ENCODE peak calls at places on chromosomes 12 and 14, in six cellular contexts. A is uterus, D is HCT116, O is lower lobe of right lung, P is esophagus squamous epithelium, Z is right lobe of liver. I is an unnamed sample.

GRCh38 chr12:72024613-72025012 is 86.0 kb downstream of the TPH2 start:
- DNase-seq in P (no peak), O (no peak), A (no peak), D (no peak), Z (no peak), I (no peak)

GRCh38 chr12:52956987-52957386 is 8.1 kb downstream of the KRT18 start:
- DNase-seq in P (no peak), Z (no peak), D (no peak), A (no peak), O (no peak), I (no peak)

GRCh38 chr12:69151254-69151751 is 88.1 kb upstream of the CPSF6 start:
- DNase-seq in D (no peak), A (no peak), P (no peak), O (no peak), Z (no peak), I (no peak)

GRCh38 chr12:57280234-57281062 is 29.5 kb upstream of the STAC3 start:
- DNase-seq in A (peak; percentile 50), Z (peak; percentile 61), O (no peak), D (peak; percentile 79), P (no peak), I (no peak)

GRCh38 chr12:108609535-108610335 is 11.9 kb upstream of the TMEM119 start:
- DNase-seq in D (no peak), Z (no peak), P (no peak), A (peak; percentile 88), O (peak; percentile 58), I (peak; percentile 92)

GRCh38 chr12:107236824-107237467 is 143.6 kb upstream of the CRY1 start:
- DNase-seq in A (no peak), Z (no peak), D (no peak), P (no peak), O (no peak), I (no peak)

GRCh38 chr12:100141666-100141997 is 1.0 kb downstream of the BLTP3B start:
- DNase-seq in P (no peak), Z (no peak), A (peak; percentile 40), D (peak; percentile 32), O (no peak), I (peak; percentile 37)

GRCh38 chr14:71130491-71131179 is 223.4 kb downstream of the PCNX1 start:
- DNase-seq in Z (no peak), A (no peak), P (no peak), O (no peak), D (no peak), I (no peak)

GRCh38 chr12:20567413-20567812 is 127.7 kb upstream of the SLCO1C1 start:
- DNase-seq in D (no peak), O (no peak), A (no peak), Z (no peak), P (no peak), I (no peak)

GRCh38 chr14:73797540-73797925 is 54.1 kb upstream of the PTGR2 start:
- DNase-seq in D (no peak), A (no peak), Z (no peak), O (no peak), P (no peak), I (no peak)

GRCh38 chr14:21924479-21924878 is 250.9 kb upstream of the OR4E1 start:
- DNase-seq in D (no peak), A (no peak), Z (no peak), P (no peak), O (no peak), I (no peak)

GRCh38 chr12:114011711-114012110 is 45.6 kb upstream of the RBM19 start:
- DNase-seq in A (no peak), P (no peak), Z (no peak), D (no peak), O (no peak), I (no peak)

GRCh38 chr14:22848391-22849164 is 12.2 kb downstream of the MMP14 start:
- DNase-seq in Z (no peak), O (peak; percentile 58), A (peak; percentile 91), P (no peak), D (no peak), I (peak; percentile 94)

GRCh38 chr12:22993639-22994038 is 368.7 kb downstream of the ETNK1 start:
- DNase-seq in Z (no peak), O (no peak), A (no peak), D (no peak), P (no peak), I (no peak)

GRCh38 chr12:59322473-59322872 is 273.4 kb upstream of the SLC16A7 start:
- DNase-seq in P (no peak), O (no peak), A (no peak), D (no peak), Z (no peak), I (no peak)

GRCh38 chr12:80186727-80187217 is 87.4 kb downstream of the OTOGL start:
- DNase-seq in P (peak; percentile 0), D (peak; percentile 85), Z (no peak), A (peak; percentile 36), O (no peak), I (peak; percentile 37)

GRCh38 chr12:49336645-49337584 is at the start of gene C1QL4:
- DNase-seq in O (peak; percentile 87), A (peak; percentile 81), D (peak; percentile 33), P (no peak), Z (peak; percentile 81), I (peak; percentile 94)

GRCh38 chr12:104588048-104588942 is 131.5 kb downstream of the CHST11 start:
- DNase-seq in O (no peak), P (no peak), Z (no peak), D (peak; percentile 89), A (no peak), I (no peak)

GRCh38 chr12:95396849-95397498 is 77.0 kb upstream of the METAP2 start:
- DNase-seq in Z (no peak), P (no peak), O (no peak), A (no peak), D (no peak), I (no peak)

GRCh38 chr14:99028521-99028920 is 243.5 kb downstream of the BCL11B start:
- DNase-seq in Z (no peak), D (no peak), O (no peak), A (no peak), P (no peak), I (no peak)

GRCh38 chr14:101335061-101335661 is 226.1 kb upstream of the DIO3 start:
- DNase-seq in A (no peak), O (no peak), P (no peak), Z (peak; percentile 53), D (no peak), I (no peak)

GRCh38 chr12:96501139-96501741 is 11.9 kb downstream of the CFAP54 start:
- DNase-seq in A (no peak), Z (peak; percentile 27), P (peak; percentile 16), D (peak; percentile 70), O (no peak), I (peak; percentile 45)

GRCh38 chr14:25108959-25109358 is 59.0 kb upstream of the STXBP6 start:
- DNase-seq in Z (no peak), D (no peak), P (no peak), A (no peak), O (no peak), I (no peak)

GRCh38 chr14:50947446-50947845 is 3.2 kb upstream of the PYGL start:
- DNase-seq in D (no peak), Z (no peak), O (no peak), P (no peak), A (no peak), I (no peak)

GRCh38 chr12:23482571-23482970 is 466.9 kb downstream of the SOX5 start:
- DNase-seq in Z (no peak), O (no peak), P (no peak), D (no peak), A (no peak), I (no peak)

GRCh38 chr14:32073537-32074189 is 3.4 kb upstream of the ARHGAP5 start:
- DNase-seq in Z (no peak), D (peak; percentile 82), O (no peak), P (no peak), A (no peak), I (no peak)

DNA sequence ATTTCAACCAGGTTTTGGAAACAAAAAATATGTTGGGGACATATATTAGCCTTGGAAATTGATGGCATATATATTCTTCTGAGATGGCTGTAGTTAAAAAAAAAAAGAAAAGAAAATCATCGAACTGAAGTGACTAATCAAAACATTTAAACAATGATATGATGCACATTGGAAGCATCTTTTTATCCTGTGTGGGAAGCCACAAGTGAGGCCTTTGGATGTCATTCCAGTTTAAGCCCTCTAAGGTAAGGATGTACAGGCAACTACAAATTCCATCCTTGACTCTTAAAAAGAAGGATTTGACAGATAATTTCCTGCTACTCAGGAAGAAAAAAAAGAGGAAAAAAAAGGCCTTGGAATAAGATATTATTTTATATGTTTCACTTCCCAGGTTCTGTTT is 9.6 kb upstream of the PTPRB start:
- DNase-seq in D (no peak), O (no peak), Z (no peak), A (no peak), P (no peak), I (no peak)
- H3K4me1 ChIP-seq in D (peaks cover 40% of the 10 kb centered on the region), O (peaks cover 18% of the 10 kb centered on the region), Z (no peaks in the 10 kb centered on the region), A (no peaks in the 10 kb centered on the region), P (no peaks in the 10 kb centered on the region), I (peaks cover 5% of the 10 kb centered on the region)

GRCh38 chr12:124750787-124751471 is 112.7 kb downstream of the SCARB1 start:
- DNase-seq in D (no peak), O (no peak), Z (no peak), A (no peak), P (no peak), I (peak; percentile 61)

GRCh38 chr12:124750149-124750656 is 113.5 kb downstream of the SCARB1 start:
- DNase-seq in P (no peak), D (no peak), Z (peak; percentile 73), A (no peak), O (no peak), I (no peak)

GRCh38 chr12:124751654-124752355 is 111.9 kb downstream of the SCARB1 start:
- DNase-seq in O (no peak), P (no peak), Z (no peak), D (no peak), A (no peak), I (no peak)

GRCh38 chr12:124747426-124748161 is 116.1 kb downstream of the SCARB1 start:
- DNase-seq in Z (no peak), D (no peak), O (no peak), P (no peak), A (no peak), I (no peak)

GRCh38 chr12:124749725-124750124 is 113.9 kb downstream of the SCARB1 start:
- DNase-seq in O (no peak), Z (no peak), D (no peak), P (no peak), A (no peak), I (no peak)
- H3K4me1 ChIP-seq in O (peaks cover 34% of the 10 kb centered on the region), Z (no peaks in the 10 kb centered on the region), D (peaks cover 33% of the 10 kb centered on the region), P (peaks cover 19% of the 10 kb centered on the region), A (peaks cover 11% of the 10 kb centered on the region), I (peaks cover 12% of the 10 kb centered on the region)

DNA sequence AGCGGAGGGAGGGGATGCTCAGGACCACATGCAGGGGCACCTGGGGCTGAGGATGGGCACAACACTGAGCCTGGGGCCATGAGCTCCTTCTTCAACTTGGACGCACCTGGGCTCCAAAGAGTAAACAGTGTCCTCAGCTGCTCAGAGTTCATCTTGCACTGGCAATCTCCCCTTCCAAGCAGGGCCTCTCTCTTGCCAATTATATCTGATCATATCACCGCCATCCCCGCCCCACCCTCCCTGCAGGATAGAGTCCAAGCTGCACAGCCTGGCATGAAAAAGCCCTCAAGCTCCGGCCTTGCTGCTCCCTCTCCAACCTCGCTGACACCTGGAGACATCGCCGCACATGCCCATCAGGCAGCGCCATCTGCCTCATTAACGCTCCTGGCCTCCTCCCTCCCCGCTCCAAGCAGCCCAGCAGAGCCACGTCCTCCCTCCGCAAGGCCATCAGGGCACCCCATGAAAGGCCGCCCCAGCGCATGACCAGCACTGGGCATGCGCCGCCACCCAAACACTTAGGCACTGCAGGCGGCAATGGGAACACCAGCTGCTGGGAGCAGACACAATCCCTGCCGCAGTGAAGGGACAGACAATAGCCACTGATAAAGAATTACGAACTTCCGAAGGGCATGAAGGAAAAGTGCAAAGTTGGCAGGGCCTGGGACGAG is 88.8 kb downstream of the CHGA start:
- DNase-seq in O (no peak), A (no peak), Z (no peak), P (no peak), D (no peak), I (peak; percentile 51)
- H3K4me1 ChIP-seq in O (peaks cover 54% of the 10 kb centered on the region), A (peaks cover 13% of the 10 kb centered on the region), Z (no peaks in the 10 kb centered on the region), P (peaks cover 20% of the 10 kb centered on the region), D (peaks cover 13% of the 10 kb centered on the region), I (peaks cover 62% of the 10 kb centered on the region)

GRCh38 chr14:68973639-68974038 is 5.5 kb downstream of the ACTN1 start:
- DNase-seq in D (no peak), A (no peak), P (no peak), O (no peak), Z (no peak), I (no peak)
- H3K4me1 ChIP-seq in D (peaks cover 15% of the 10 kb centered on the region), A (peaks cover 35% of the 10 kb centered on the region), P (peaks cover 35% of the 10 kb centered on the region), O (peaks cover 61% of the 10 kb centered on the region), Z (no peaks in the 10 kb centered on the region), I (peaks cover 36% of the 10 kb centered on the region)